ENCODE peak calls at places on chromosomes 16 and 17, in nine cellular contexts. X is AG20443; S is AG04449; Y is activated naive CD8-positive, alpha-beta T cell treated with anti-CD3 and anti-CD28 coated beads, Interleukin-2, amount 50 U/mL, for 24 hours; V is DMS153; G is NB4; J is omental fat pad; F is NCI-H774; A is AG08396. R is an unnamed sample.

GRCh38 chr17:19238167-19238505 is 970 bp downstream of the EPN2 start:
- DNase-seq in X (peak; percentile 49), S (no peak), Y (peak; percentile 10), V (no peak), G (no peak), J (peak; percentile 21), F (no peak), A (peak; percentile 49), R (no peak)

GRCh38 chr17:67375761-67376160 is 1.3 kb upstream of the PITPNC1 start:
- DNase-seq in X (no peak), S (no peak), Y (no peak), V (no peak), G (no peak), J (no peak), F (no peak), A (no peak), R (no peak)

GRCh38 chr16:80664798-80665197 is 124.0 kb downstream of the DYNLRB2 start:
- DNase-seq in X (no peak), S (no peak), Y (no peak), V (no peak), G (no peak), J (no peak), F (no peak), A (no peak), R (no peak)

GRCh38 chr16:28931801-28932225 is at the start of gene CD19:
- DNase-seq in X (no peak), S (no peak), Y (no peak), V (no peak), G (peak; percentile 21), J (no peak), F (no peak), A (no peak), R (no peak)

GRCh38 chr16:89363621-89364393 is 126.6 kb downstream of the ANKRD11 start:
- DNase-seq in X (peak; percentile 60), S (peak; percentile 26), Y (peak; percentile 50), V (no peak), G (peak; percentile 82), J (no peak), F (no peak), A (peak; percentile 62), R (no peak)

GRCh38 chr17:57902800-57903759 is 52.1 kb downstream of the CUEDC1 start:
- DNase-seq in X (peak; percentile 92), S (no peak), Y (no peak), V (peak; percentile 99), G (peak; percentile 90), J (no peak), F (peak; percentile 93), A (peak; percentile 84), R (peak; percentile 67)

GRCh38 chr17:2282297-2282873 is 21.2 kb downstream of the SMG6 start:
- DNase-seq in X (peak; percentile 73), S (peak; percentile 55), Y (no peak), V (no peak), G (peak; percentile 71), J (no peak), F (no peak), A (peak; percentile 44), R (no peak)

GRCh38 chr17:41642252-41643156 is 18.1 kb upstream of the KRT17 start:
- DNase-seq in X (no peak), S (no peak), Y (no peak), V (no peak), G (no peak), J (no peak), F (no peak), A (no peak), R (no peak)

GRCh38 chr16:67161595-67162058 is 1.9 kb downstream of the FBXL8 start:
- DNase-seq in X (no peak), S (no peak), Y (no peak), V (no peak), G (no peak), J (no peak), F (no peak), A (no peak), R (peak; percentile 69)

GRCh38 chr16:75250809-75251279 is 580 bp downstream of the BCAR1 start:
- DNase-seq in X (peak; percentile 74), S (no peak), Y (no peak), V (no peak), G (peak; percentile 34), J (no peak), F (no peak), A (peak; percentile 77), R (no peak)

GRCh38 chr16:5875416-5875815 is 777.8 kb upstream of the EEF2KMT start:
- DNase-seq in X (no peak), S (no peak), Y (no peak), V (peak; percentile 18), G (no peak), J (no peak), F (no peak), A (no peak), R (no peak)

GRCh38 chr16:16037521-16037920 is 88.1 kb downstream of the ABCC1 start:
- DNase-seq in X (no peak), S (no peak), Y (no peak), V (no peak), G (no peak), J (no peak), F (no peak), A (no peak), R (no peak)

GRCh38 chr17:78144146-78144719 is 2.0 kb upstream of the C17orf99 start:
- DNase-seq in X (no peak), S (no peak), Y (no peak), V (no peak), G (peak; percentile 73), J (no peak), F (no peak), A (peak; percentile 74), R (peak; percentile 63)

GRCh38 chr16:3274490-3274889 is 8.8 kb upstream of the ZNF263 start:
- DNase-seq in X (no peak), S (no peak), Y (no peak), V (no peak), G (peak; percentile 44), J (no peak), F (peak; percentile 12), A (no peak), R (no peak)

GRCh38 chr17:68733241-68734176 is 132.3 kb upstream of the FAM20A start:
- DNase-seq in X (no peak), S (no peak), Y (no peak), V (no peak), G (no peak), J (no peak), F (no peak), A (no peak), R (no peak)

GRCh38 chr17:30809867-30810266 is 14.6 kb downstream of the CRLF3 start:
- DNase-seq in X (no peak), S (no peak), Y (no peak), V (no peak), G (no peak), J (no peak), F (no peak), A (no peak), R (no peak)

GRCh38 chr17:73576556-73576955 is 67.7 kb downstream of the SDK2 start:
- DNase-seq in X (no peak), S (no peak), Y (no peak), V (no peak), G (no peak), J (no peak), F (no peak), A (no peak), R (peak; percentile 56)

GRCh38 chr16:1870365-1871082 is 1.4 kb downstream of the MEIOB start:
- DNase-seq in X (peak; percentile 56), S (peak; percentile 21), Y (no peak), V (peak; percentile 40), G (no peak), J (no peak), F (no peak), A (peak; percentile 67), R (no peak)

GRCh38 chr17:81553616-81554181 is 1.5 kb upstream of the FAAP100 start:
- DNase-seq in X (peak; percentile 82), S (peak; percentile 77), Y (peak; percentile 43), V (peak; percentile 54), G (peak; percentile 67), J (no peak), F (peak; percentile 47), A (peak; percentile 90), R (no peak)

GRCh38 chr16:4922721-4923342 is 14.1 kb downstream of the PPL start:
- DNase-seq in X (no peak), S (no peak), Y (no peak), V (no peak), G (no peak), J (no peak), F (no peak), A (no peak), R (no peak)

GRCh38 chr16:69535123-69536050 is 30.4 kb upstream of the NFAT5 start:
- DNase-seq in X (peak; percentile 69), S (no peak), Y (no peak), V (peak; percentile 41), G (no peak), J (no peak), F (no peak), A (peak; percentile 56), R (no peak)

GRCh38 chr16:26186221-26186620 is 494.5 kb downstream of the HS3ST4 start:
- DNase-seq in X (no peak), S (no peak), Y (no peak), V (no peak), G (no peak), J (no peak), F (no peak), A (no peak), R (no peak)

GRCh38 chr17:17628388-17629008 is 37.0 kb upstream of the PEMT start:
- DNase-seq in X (no peak), S (no peak), Y (peak; percentile 40), V (no peak), G (no peak), J (no peak), F (no peak), A (no peak), R (no peak)

GRCh38 chr17:32319548-32319905 is 22.4 kb downstream of the C17orf75 start:
- DNase-seq in X (peak; percentile 92), S (no peak), Y (peak; percentile 88), V (no peak), G (peak; percentile 83), J (peak; percentile 82), F (peak; percentile 44), A (peak; percentile 89), R (no peak)

GRCh38 chr17:72976971-72977767 is 115.3 kb downstream of the SLC39A11 start:
- DNase-seq in X (peak; percentile 91), S (peak; percentile 72), Y (no peak), V (no peak), G (peak; percentile 89), J (no peak), F (no peak), A (peak; percentile 91), R (no peak)

GRCh38 chr17:13635951-13636350 is 34.2 kb upstream of the HS3ST3A1 start:
- DNase-seq in X (no peak), S (no peak), Y (no peak), V (no peak), G (no peak), J (no peak), F (no peak), A (no peak), R (no peak)

GRCh38 chr16:85051067-85051709 is 23.6 kb downstream of the KIAA0513 start:
- DNase-seq in X (no peak), S (no peak), Y (no peak), V (no peak), G (no peak), J (no peak), F (no peak), A (no peak), R (no peak)

GRCh38 chr16:53599548-53599947 is 96.5 kb upstream of the AKTIP start:
- DNase-seq in X (no peak), S (no peak), Y (no peak), V (no peak), G (no peak), J (no peak), F (no peak), A (no peak), R (no peak)

GRCh38 chr17:62965149-62965648 is 836 bp upstream of the TANC2 start:
- DNase-seq in X (no peak), S (no peak), Y (peak; percentile 52), V (no peak), G (peak; percentile 13), J (no peak), F (no peak), A (no peak), R (no peak)

GRCh38 chr17:47729486-47729885 is 3.5 kb upstream of the TBX21 start:
- DNase-seq in X (no peak), S (no peak), Y (no peak), V (no peak), G (no peak), J (no peak), F (no peak), A (no peak), R (no peak)

GRCh38 chr16:63467513-63467912 is 1431.3 kb upstream of the CDH8 start:
- DNase-seq in X (no peak), S (no peak), Y (no peak), V (no peak), G (no peak), J (no peak), F (no peak), A (no peak), R (no peak)